ENCODE peak calls at places on chromosome 4, in four cellular contexts. Q is GM20000, D is ovary, T is H1. H is an unnamed sample.

GRCh38 chr4:118865091-118865708 is 23.5 kb upstream of the SYNPO2 start:
- DNase-seq in D (no peak), Q (peak), T (no peak), H (peak)

GRCh38 chr4:8607603-8608481 is 15.3 kb downstream of the CPZ start:
- DNase-seq in D (peak), T (peak), Q (peak), H (peak)

GRCh38 chr4:180960758-180961401 is 1282.3 kb upstream of the TENM3 start:
- DNase-seq in Q (no peak), T (no peak), D (no peak), H (no peak)

GRCh38 chr4:87557348-87557747 is 28.2 kb upstream of the SPARCL1 start:
- DNase-seq in T (no peak), D (no peak), Q (no peak), H (no peak)

GRCh38 chr4:185201983-185202962 is 1.5 kb downstream of the CFAP97 start:
- DNase-seq in Q (no peak), D (no peak), T (no peak), H (peak)

GRCh38 chr4:108426493-108426892 is 193.9 kb upstream of the RPL34 start:
- DNase-seq in T (no peak), D (no peak), Q (no peak), H (no peak)

GRCh38 chr4:163493643-163494359 is 689 bp upstream of the TMA16 start:
- DNase-seq in D (peak), Q (no peak), T (no peak), H (no peak)

GRCh38 chr4:53196872-53197759 is 168.7 kb downstream of the SCFD2 start:
- DNase-seq in Q (peak), D (no peak), T (no peak), H (peak)

GRCh38 chr4:184347251-184348239 is 126.8 kb downstream of the IRF2 start:
- DNase-seq in Q (peak), D (no peak), T (peak), H (peak)

GRCh38 chr4:130257271-130257670 is 1161.3 kb downstream of the C4orf33 start:
- DNase-seq in T (no peak), D (no peak), Q (no peak), H (no peak)

DNA sequence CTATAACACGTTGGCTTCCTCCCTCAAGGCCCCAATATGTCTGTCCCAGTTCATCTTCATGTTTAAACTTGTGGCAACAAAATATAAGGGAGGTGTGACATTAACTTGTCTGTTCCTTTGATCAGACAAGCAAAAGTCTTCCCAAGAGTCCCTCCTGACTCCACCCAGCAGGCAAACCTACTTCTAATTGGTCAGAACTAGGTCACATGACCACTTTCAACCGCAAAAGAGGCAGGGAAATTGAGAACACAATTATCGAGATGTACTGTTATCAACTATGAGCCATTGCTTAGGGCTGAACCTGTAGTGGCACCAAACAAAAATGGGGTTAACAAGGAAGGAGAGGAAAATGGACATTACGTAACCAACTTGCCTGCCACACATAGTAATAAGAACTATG is 246.8 kb upstream of the TET2 start:
- DNase-seq in T (no peak), Q (no peak), D (no peak), H (no peak)
- TF ChIP-seq CTCF in T (no peak), Q (no peak), D (no peak), H (no peak)

DNA sequence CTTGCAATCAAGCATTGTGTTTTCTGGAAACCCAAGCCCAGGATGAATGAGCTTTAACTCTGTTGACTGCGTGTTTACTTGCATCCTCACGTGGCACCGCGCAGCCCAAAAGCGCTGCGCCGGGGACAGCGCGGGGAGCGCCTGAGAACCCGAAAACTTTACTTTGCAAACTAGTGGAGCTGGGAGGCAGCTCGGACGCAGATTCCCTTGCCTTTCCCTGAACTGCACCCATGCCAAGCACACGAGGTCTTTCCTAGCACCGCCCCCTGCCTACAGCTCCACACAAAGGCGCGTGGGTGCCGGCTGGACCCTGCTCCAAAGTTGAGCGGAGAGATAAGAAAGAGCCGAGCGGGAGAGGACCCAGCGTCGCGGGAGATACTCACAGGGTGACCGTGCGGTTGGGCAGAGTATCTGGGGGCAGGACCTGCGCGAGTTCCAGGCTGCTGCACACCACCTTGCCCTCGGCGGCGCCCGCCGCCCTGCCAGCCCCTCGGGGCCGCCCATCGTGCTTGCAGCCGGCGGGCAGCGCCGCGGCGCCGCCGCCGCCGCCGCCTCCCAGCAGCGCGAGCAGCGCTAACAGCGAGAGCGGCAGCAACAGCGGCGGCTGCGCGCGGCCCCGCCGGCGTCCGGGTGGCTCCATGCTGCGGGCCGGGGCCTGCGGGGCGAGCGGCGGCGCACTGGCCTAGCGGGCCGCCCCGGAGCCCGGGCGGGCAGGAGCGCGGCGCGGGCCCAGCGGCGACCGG is 550 bp downstream of the ADGRA3 start:
- DNase-seq in T (peak), D (peak), Q (peak), H (peak)
- TF ChIP-seq CTCF in T (no peak), D (no peak), Q (no peak), H (no peak)

GRCh38 chr4:80336582-80336981 is 1.1 kb downstream of the CFAP299 start:
- DNase-seq in D (peak), Q (no peak), T (peak), H (peak)
- TF ChIP-seq CTCF in D (no peak), Q (no peak), T (peak), H (no peak)

GRCh38 chr4:103994059-103994458 is 274.3 kb upstream of the TACR3 start:
- DNase-seq in T (no peak), D (no peak), Q (no peak), H (no peak)
- TF ChIP-seq CTCF in T (no peak), D (no peak), Q (no peak), H (no peak)

GRCh38 chr4:48018112-48018511 is 1.5 kb downstream of the NIPAL1 start:
- DNase-seq in Q (no peak), D (no peak), T (no peak), H (no peak)

GRCh38 chr4:48017108-48017527 is 546 bp downstream of the NIPAL1 start:
- DNase-seq in T (peak), D (peak), Q (peak), H (peak)

GRCh38 chr4:48015216-48015615 is 1.3 kb downstream of the CNGA1 start:
- DNase-seq in T (no peak), D (no peak), Q (no peak), H (no peak)

GRCh38 chr4:48015678-48016077 is 803 bp downstream of the CNGA1 start:
- DNase-seq in D (no peak), Q (no peak), T (no peak), H (no peak)

DNA sequence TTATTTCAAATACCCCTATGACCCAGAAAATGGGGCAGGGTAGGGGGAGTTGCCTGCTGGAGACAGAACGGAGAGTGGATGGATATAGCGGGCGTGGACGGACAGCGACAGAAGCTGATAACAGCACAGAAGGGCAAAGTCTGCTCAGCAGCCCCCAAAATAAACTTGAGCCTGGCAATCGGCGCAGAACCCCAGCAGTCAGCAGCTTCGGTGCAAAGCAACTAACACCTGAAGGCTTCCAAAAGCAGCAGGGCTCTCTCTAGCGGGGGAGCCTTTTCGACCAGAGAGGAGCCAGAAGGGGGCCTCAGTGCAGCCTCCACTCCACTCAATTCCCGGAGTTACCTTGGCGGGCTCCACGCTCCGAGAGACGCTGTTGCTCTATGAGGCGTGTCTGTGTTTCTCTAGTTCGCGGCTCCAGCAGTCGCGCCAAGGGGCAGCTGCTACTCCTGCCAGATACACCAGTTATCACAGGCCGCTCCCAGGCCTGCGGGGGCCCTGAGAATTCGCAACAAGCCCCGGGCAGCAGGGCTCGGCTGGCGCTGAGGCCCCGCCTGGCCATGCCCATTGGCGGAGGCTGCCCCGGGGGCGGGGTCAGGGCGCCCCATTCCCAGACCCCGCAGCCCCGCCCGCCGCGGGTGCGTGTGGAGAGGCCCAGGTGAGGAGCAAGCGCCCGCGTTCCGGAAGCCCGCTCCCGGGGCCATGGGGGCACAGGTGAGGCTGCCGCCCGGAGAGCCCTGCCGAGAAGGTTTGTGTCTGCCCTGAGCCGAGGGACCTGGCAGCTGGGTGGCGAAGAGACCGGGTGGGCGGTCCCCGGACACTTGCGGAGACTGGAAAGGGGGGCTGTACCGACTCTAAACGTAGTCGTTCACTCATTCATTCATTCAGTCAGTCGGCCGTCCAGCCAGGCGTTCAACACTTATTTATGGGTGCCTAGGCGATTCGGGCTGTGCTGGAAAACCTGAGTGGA is at the start of the genes CNGA1 and NIPAL1:
- DNase-seq in D (peak), T (peak), Q (peak), H (peak)
- TF ChIP-seq CTCF in D (no peak), T (peak), Q (peak), H (peak)

GRCh38 chr4:73918058-73918457 is 48.9 kb downstream of the CXCL1 start:
- DNase-seq in T (no peak), Q (no peak), D (no peak), H (no peak)

GRCh38 chr4:73919691-73920090 is 50.5 kb downstream of the CXCL1 start:
- DNase-seq in D (no peak), T (no peak), Q (no peak), H (no peak)

GRCh38 chr4:73922317-73922716 is 53.1 kb downstream of the CXCL1 start:
- DNase-seq in Q (no peak), T (no peak), D (no peak), H (no peak)

GRCh38 chr4:73923631-73923937 is 54.4 kb downstream of the CXCL1 start:
- DNase-seq in Q (no peak), D (no peak), T (no peak), H (no peak)

GRCh38 chr4:73922766-73923630 is 53.8 kb downstream of the CXCL1 start:
- DNase-seq in Q (no peak), D (no peak), T (no peak), H (no peak)
- TF ChIP-seq CTCF in Q (no peak), D (no peak), T (no peak), H (no peak)